ENCODE peak calls at places on chromosomes 3 and 15, in nine cellular contexts. A is psoas muscle, M is pancreas, K is body of pancreas, W is dorsolateral prefrontal cortex, I is cardiac fibroblast, P is heart right ventricle, R is colonic mucosa, U is GM23338. N is an unnamed sample.

GRCh38 chr15:34188711-34189110 is 21.2 kb downstream of the KATNBL1 start:
- DNase-seq in A (no peak), P (no peak), M (no peak), I (peak), W (no peak), K (no peak), R (no peak), U (no peak), N (peak)

GRCh38 chr3:113218679-113219040 is 7.3 kb downstream of the BOC start:
- DNase-seq in P (no peak), W (no peak), K (no peak), M (no peak), A (no peak), I (no peak), R (no peak), U (no peak), N (no peak)

GRCh38 chr3:110227987-110228386 is 843.6 kb upstream of the NECTIN3 start:
- DNase-seq in P (no peak), M (no peak), A (no peak), R (no peak), K (no peak), W (no peak), I (no peak), U (no peak), N (peak)

GRCh38 chr15:54159044-54159443 is 180.8 kb downstream of the UNC13C start:
- DNase-seq in W (no peak), P (no peak), R (no peak), K (no peak), A (no peak), I (no peak), U (no peak), M (no peak), N (peak)

GRCh38 chr3:122758877-122759670 is 34.6 kb downstream of the HSPBAP1 start:
- DNase-seq in P (no peak), U (no peak), K (no peak), W (no peak), M (no peak), I (peak), A (no peak), R (no peak), N (no peak)

GRCh38 chr15:22873204-22873701 is 34.8 kb downstream of the NIPA2 start:
- DNase-seq in A (no peak), R (no peak), I (peak), P (no peak), K (no peak), M (no peak), U (peak), W (no peak), N (peak)

GRCh38 chr3:189655617-189656016 is 24.4 kb downstream of the TP63 start:
- DNase-seq in I (no peak), P (no peak), U (no peak), M (no peak), K (no peak), R (no peak), A (no peak), W (no peak), N (no peak)

GRCh38 chr3:9222956-9223639 is 26.3 kb downstream of the SRGAP3 start:
- DNase-seq in P (no peak), M (no peak), A (no peak), R (no peak), K (no peak), U (no peak), I (no peak), W (no peak), N (peak)

GRCh38 chr15:27656296-27656987 is 442.7 kb downstream of the OCA2 start:
- DNase-seq in R (no peak), K (no peak), I (no peak), W (no peak), A (no peak), U (no peak), M (no peak), P (no peak), N (no peak)

GRCh38 chr15:39300451-39301153 is 280.3 kb upstream of the THBS1 start:
- DNase-seq in U (no peak), R (no peak), I (peak), P (no peak), W (no peak), K (no peak), A (no peak), M (no peak), N (peak)

GRCh38 chr15:38650936-38651327 is 86.3 kb upstream of the RASGRP1 start:
- DNase-seq in I (no peak), M (no peak), U (no peak), P (no peak), K (no peak), R (no peak), W (no peak), A (no peak), N (no peak)

GRCh38 chr3:194671511-194671899 is 486 bp downstream of the LSG1 start:
- DNase-seq in U (peak), A (no peak), W (no peak), M (no peak), R (no peak), K (no peak), P (no peak), I (peak), N (peak)

GRCh38 chr3:126119008-126119675 is 35.2 kb upstream of the SLC41A3 start:
- DNase-seq in K (peak), M (no peak), I (no peak), A (no peak), R (peak), W (peak), U (no peak), P (no peak), N (no peak)

GRCh38 chr3:64091501-64091900 is 68.2 kb upstream of the PSMD6 start:
- DNase-seq in W (no peak), P (no peak), K (no peak), M (no peak), I (no peak), U (no peak), R (no peak), A (no peak), N (no peak)

GRCh38 chr3:12752803-12753202 is 6.3 kb downstream of the TMEM40 start:
- DNase-seq in P (no peak), I (peak), M (no peak), W (no peak), K (no peak), R (no peak), U (no peak), A (no peak), N (no peak)

GRCh38 chr3:66797916-66798560 is 200.1 kb upstream of the KBTBD8 start:
- DNase-seq in W (peak), R (peak), U (peak), I (peak), K (peak), A (peak), P (peak), M (no peak), N (peak)

GRCh38 chr15:78448441-78449219 is 10.6 kb downstream of the IREB2 start:
- DNase-seq in P (no peak), M (no peak), K (no peak), R (no peak), W (no peak), A (no peak), U (no peak), I (no peak), N (no peak)

GRCh38 chr15:101206173-101206572 is 45.7 kb downstream of the CHSY1 start:
- DNase-seq in W (no peak), K (no peak), P (no peak), R (no peak), M (no peak), I (peak), U (no peak), A (no peak), N (peak)

GRCh38 chr3:27669505-27670085 is 52.5 kb downstream of the EOMES start:
- DNase-seq in P (no peak), A (no peak), U (no peak), W (no peak), I (no peak), K (no peak), M (no peak), R (no peak), N (no peak)

GRCh38 chr15:91148243-91148642 is 48.2 kb downstream of the SV2B start:
- DNase-seq in A (no peak), I (no peak), P (no peak), K (no peak), R (no peak), U (no peak), W (no peak), M (no peak), N (no peak)

GRCh38 chr3:161171113-161171512 is 50.0 kb upstream of the NMD3 start:
- DNase-seq in M (no peak), R (peak), A (peak), W (no peak), U (no peak), I (peak), P (peak), K (peak), N (peak)

GRCh38 chr15:64017591-64018163 is 28.6 kb downstream of the DAPK2 start:
- DNase-seq in I (no peak), K (no peak), R (no peak), A (no peak), U (no peak), P (no peak), M (no peak), W (no peak), N (peak)

GRCh38 chr3:39147711-39148115 is 5.7 kb downstream of the CSRNP1 start:
- DNase-seq in W (no peak), M (no peak), U (peak), P (peak), R (peak), A (no peak), I (peak), K (peak), N (no peak)

GRCh38 chr3:30553641-30554316 is 52.6 kb upstream of the TGFBR2 start:
- DNase-seq in R (no peak), K (no peak), I (peak), W (no peak), U (no peak), A (no peak), M (no peak), P (no peak), N (no peak)

GRCh38 chr15:58608129-58608590 is 141.3 kb downstream of the ADAM10 start:
- DNase-seq in M (no peak), R (no peak), K (no peak), A (no peak), U (no peak), W (no peak), I (peak), P (no peak), N (peak)

GRCh38 chr3:184597783-184598182 is 36.2 kb downstream of the EPHB3 start:
- DNase-seq in A (no peak), R (no peak), K (peak), P (no peak), M (peak), W (no peak), U (no peak), I (no peak), N (no peak)

GRCh38 chr3:14274537-14274936 is 95.9 kb downstream of the LSM3 start:
- DNase-seq in A (no peak), R (no peak), M (no peak), K (no peak), W (no peak), I (no peak), U (peak), P (no peak), N (no peak)

GRCh38 chr15:88894348-88894818 is 961 bp downstream of the HAPLN3 start:
- DNase-seq in U (peak), K (peak), A (peak), I (peak), W (peak), P (no peak), R (peak), M (peak), N (no peak)

GRCh38 chr3:124951511-124952390 is 17.2 kb upstream of the MUC13 start:
- DNase-seq in P (no peak), W (no peak), A (no peak), U (no peak), R (peak), K (no peak), M (no peak), I (peak), N (peak)

GRCh38 chr15:77689821-77690220 is 57.1 kb upstream of the LINGO1 start:
- DNase-seq in M (no peak), I (no peak), W (no peak), R (no peak), U (no peak), K (no peak), A (no peak), P (no peak), N (no peak)

GRCh38 chr3:130894130-130894872 is 417 bp downstream of the ATP2C1 start:
- DNase-seq in I (no peak), W (peak), A (peak), R (peak), K (peak), P (peak), U (peak), M (peak), N (peak)

GRCh38 chr15:38074029-38074428 is 139.6 kb downstream of the TMCO5A start:
- DNase-seq in U (no peak), M (no peak), A (no peak), W (no peak), K (no peak), R (peak), P (no peak), I (peak), N (peak)

GRCh38 chr15:62900071-62900812 is 142.3 kb upstream of the TPM1 start:
- DNase-seq in W (no peak), K (no peak), P (no peak), R (no peak), A (no peak), M (no peak), U (no peak), I (peak), N (no peak)
- TF ChIP-seq CTCF in W (no peak), K (no peak), P (no peak), R (no peak), A (no peak), M (no peak), U (no peak), I (no peak), N (no peak)

GRCh38 chr3:54633444-54634121 is 294.3 kb downstream of the LRTM1 start:
- DNase-seq in M (no peak), I (no peak), A (no peak), K (no peak), U (no peak), P (no peak), R (no peak), W (no peak), N (no peak)
- H3K4me3 ChIP-seq in M (no peak), I (no peak), A (no peak), K (no peak), U (peak), P (no peak), R (no peak), W (no peak), N (no peak)

GRCh38 chr3:50490438-50490970 is 12.9 kb downstream of the CACNA2D2 start:
- DNase-seq in P (no peak), U (no peak), I (no peak), A (no peak), R (no peak), W (no peak), M (no peak), K (no peak), N (no peak)

GRCh38 chr3:50483374-50483773 is 20.1 kb downstream of the CACNA2D2 start:
- DNase-seq in W (no peak), P (no peak), M (no peak), K (no peak), U (no peak), R (no peak), A (no peak), I (no peak), N (no peak)

GRCh38 chr3:50484681-50485263 is 18.7 kb downstream of the CACNA2D2 start:
- DNase-seq in W (no peak), M (no peak), P (no peak), I (no peak), K (no peak), U (no peak), A (no peak), R (peak), N (no peak)

GRCh38 chr3:50486219-50486888 is 17.1 kb downstream of the CACNA2D2 start:
- DNase-seq in M (no peak), U (no peak), A (no peak), W (no peak), I (no peak), P (no peak), K (no peak), R (no peak), N (no peak)

GRCh38 chr3:50487181-50487580 is 16.3 kb downstream of the CACNA2D2 start:
- DNase-seq in W (no peak), M (no peak), P (no peak), R (no peak), K (no peak), A (no peak), U (peak), I (no peak), N (no peak)
- TF ChIP-seq CTCF in W (no peak), M (no peak), P (no peak), R (no peak), K (no peak), A (no peak), U (no peak), I (no peak), N (no peak)

DNA sequence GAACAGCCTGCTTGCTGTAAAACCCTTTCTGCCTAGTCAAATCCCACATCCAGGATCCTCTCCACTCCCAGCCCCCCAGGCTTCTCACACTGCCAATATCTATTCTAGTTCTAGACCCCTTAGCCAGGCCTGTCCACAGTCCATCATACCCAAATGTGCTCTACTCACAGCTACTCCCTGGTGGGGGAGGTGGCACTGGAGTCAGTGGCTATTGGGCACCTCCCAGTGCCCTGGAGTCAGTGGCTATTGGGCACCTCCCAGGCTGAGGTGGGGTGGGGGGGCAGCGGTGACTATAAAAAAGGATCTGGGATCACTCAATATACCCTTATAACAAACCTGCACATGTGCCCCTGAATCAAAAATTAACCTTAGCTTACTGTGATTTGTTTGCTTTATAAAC is 773 bp upstream of the DISP2 start:
- DNase-seq in K (no peak), A (no peak), W (no peak), U (no peak), P (no peak), R (no peak), M (no peak), I (no peak), N (no peak)
- H3K4me3 ChIP-seq in K (no peak), A (peak), W (peak), U (peak), P (peak), R (no peak), M (no peak), I (no peak), N (no peak)